ENCODE peak calls at places on chromosomes 12 and 14, in ten cellular contexts. G is adrenal gland, Z is stomach, H is Peyer's patch, U is testis, K is IMR-90, S is A549, P is HCT116, O is suprapubic skin, T is transverse colon. W is an unnamed sample. For H3K4me1, the result is how much of the 10 kb centered on the place peaks cover.

GRCh38 chr12:118537481-118537917 is 161.1 kb downstream of the SUDS3 start:
- DNase-seq in G (no peak), Z (no peak), H (no peak), U (peak), K (no peak), S (no peak), P (no peak), O (no peak), T (peak), W (no peak)

GRCh38 chr14:94826774-94827173 is 56.9 kb upstream of the GSC start:
- DNase-seq in G (no peak), Z (no peak), H (no peak), U (no peak), K (no peak), S (no peak), P (no peak), O (no peak), T (no peak), W (no peak)

GRCh38 chr12:93380480-93381121 is 2.9 kb downstream of the NUDT4 start:
- DNase-seq in G (no peak), Z (no peak), H (no peak), U (no peak), K (peak), S (peak), P (no peak), O (no peak), T (no peak), W (no peak)

GRCh38 chr14:103706551-103707328 is 8.5 kb downstream of the XRCC3 start:
- DNase-seq in G (no peak), Z (no peak), H (no peak), U (no peak), K (no peak), S (no peak), P (no peak), O (no peak), T (no peak), W (no peak)

GRCh38 chr14:76762617-76763361 is 1.5 kb downstream of the VASH1 start:
- DNase-seq in G (no peak), Z (no peak), H (peak), U (peak), K (no peak), S (no peak), P (no peak), O (peak), T (no peak), W (no peak)

GRCh38 chr12:1857821-1858220 is 37.5 kb downstream of the LRTM2 start:
- DNase-seq in G (no peak), Z (no peak), H (no peak), U (no peak), K (no peak), S (no peak), P (no peak), O (no peak), T (no peak), W (no peak)

GRCh38 chr12:119804011-119804641 is 73.0 kb downstream of the CIT start:
- DNase-seq in G (peak), Z (peak), H (no peak), U (peak), K (peak), S (peak), P (peak), O (no peak), T (no peak), W (peak)

GRCh38 chr12:16155938-16156337 is 121.5 kb downstream of the SLC15A5 start:
- DNase-seq in G (no peak), Z (no peak), H (no peak), U (no peak), K (no peak), S (no peak), P (no peak), O (no peak), T (no peak), W (no peak)

GRCh38 chr12:119869720-119870119 is 7.4 kb downstream of the CIT start:
- DNase-seq in G (no peak), Z (no peak), H (no peak), U (no peak), K (peak), S (peak), P (peak), O (no peak), T (no peak), W (no peak)

GRCh38 chr12:111775205-111776193 is 8.8 kb downstream of the ALDH2 start:
- DNase-seq in G (peak), Z (peak), H (peak), U (peak), K (peak), S (peak), P (no peak), O (peak), T (peak), W (peak)

GRCh38 chr14:54487771-54488170 is 1.0 kb downstream of the GMFB start:
- DNase-seq in G (no peak), Z (no peak), H (no peak), U (no peak), K (peak), S (peak), P (no peak), O (no peak), T (no peak), W (no peak)

GRCh38 chr12:99767809-99768208 is 120.3 kb downstream of the GARIN6 start:
- DNase-seq in G (no peak), Z (no peak), H (no peak), U (no peak), K (peak), S (peak), P (peak), O (no peak), T (no peak), W (no peak)

GRCh38 chr14:73717247-73717646 is 3.1 kb upstream of the PNMA1 start:
- DNase-seq in G (no peak), Z (no peak), H (no peak), U (no peak), K (peak), S (no peak), P (no peak), O (no peak), T (no peak), W (no peak)

GRCh38 chr12:43287991-43288390 is 264.0 kb downstream of the ADAMTS20 start:
- DNase-seq in G (no peak), Z (no peak), H (no peak), U (no peak), K (peak), S (no peak), P (no peak), O (no peak), T (no peak), W (no peak)

GRCh38 chr12:80778005-80778541 is 61.4 kb downstream of the MYF5 start:
- DNase-seq in G (peak), Z (peak), H (peak), U (peak), K (peak), S (peak), P (peak), O (no peak), T (peak), W (no peak)

GRCh38 chr14:76509291-76509690 is 133.4 kb downstream of the ESRRB start:
- DNase-seq in G (no peak), Z (no peak), H (no peak), U (no peak), K (no peak), S (peak), P (no peak), O (no peak), T (no peak), W (no peak)

GRCh38 chr14:49621114-49621881 is 699 bp downstream of the MGAT2 start:
- DNase-seq in G (peak), Z (peak), H (peak), U (peak), K (peak), S (peak), P (no peak), O (peak), T (peak), W (peak)

GRCh38 chr12:106133136-106134087 is 5.3 kb downstream of the NUAK1 start:
- DNase-seq in G (no peak), Z (no peak), H (no peak), U (no peak), K (peak), S (peak), P (no peak), O (no peak), T (no peak), W (no peak)

GRCh38 chr14:66503532-66503931 is 4.4 kb upstream of the GPHN start:
- DNase-seq in G (no peak), Z (no peak), H (no peak), U (no peak), K (peak), S (no peak), P (no peak), O (no peak), T (no peak), W (no peak)

GRCh38 chr12:81727387-81727786 is 31.8 kb downstream of the PPFIA2 start:
- DNase-seq in G (no peak), Z (no peak), H (no peak), U (no peak), K (no peak), S (no peak), P (no peak), O (no peak), T (no peak), W (no peak)

GRCh38 chr14:89202413-89202812 is 214.6 kb downstream of the FOXN3 start:
- DNase-seq in G (no peak), Z (no peak), H (no peak), U (no peak), K (no peak), S (no peak), P (no peak), O (no peak), T (no peak), W (no peak)

GRCh38 chr14:64689292-64689691 is 14.9 kb upstream of the PLEKHG3 start:
- DNase-seq in G (no peak), Z (no peak), H (no peak), U (no peak), K (no peak), S (no peak), P (no peak), O (no peak), T (no peak), W (no peak)

GRCh38 chr12:120903382-120903817 is 758 bp downstream of the SPPL3 start:
- DNase-seq in G (peak), Z (peak), H (peak), U (peak), K (peak), S (peak), P (no peak), O (peak), T (peak), W (peak)

GRCh38 chr14:48914921-48915320 is 671.3 kb downstream of the RPS29 start:
- DNase-seq in G (no peak), Z (no peak), H (no peak), U (no peak), K (no peak), S (no peak), P (no peak), O (no peak), T (no peak), W (no peak)

GRCh38 chr14:69242311-69243224 is 17.4 kb upstream of the GALNT16 start:
- DNase-seq in G (peak), Z (peak), H (peak), U (peak), K (peak), S (peak), P (peak), O (no peak), T (peak), W (peak)

GRCh38 chr14:45112886-45113772 is 21.2 kb downstream of the FKBP3 start:
- DNase-seq in G (no peak), Z (no peak), H (no peak), U (no peak), K (peak), S (peak), P (no peak), O (no peak), T (no peak), W (no peak)

GRCh38 chr14:79464468-79464867 is 746.8 kb downstream of the DIO2 start:
- DNase-seq in G (no peak), Z (no peak), H (no peak), U (no peak), K (peak), S (no peak), P (no peak), O (no peak), T (no peak), W (no peak)

GRCh38 chr14:53953002-53953827 is 3.4 kb downstream of the BMP4 start:
- DNase-seq in G (peak), Z (peak), H (peak), U (peak), K (peak), S (peak), P (no peak), O (peak), T (peak), W (peak)

GRCh38 chr12:122051231-122051876 is 27.2 kb upstream of the MLXIP start:
- DNase-seq in G (peak), Z (no peak), H (no peak), U (no peak), K (peak), S (no peak), P (no peak), O (no peak), T (no peak), W (no peak)

GRCh38 chr14:101512396-101512695 is 48.9 kb upstream of the DIO3 start:
- DNase-seq in G (no peak), Z (no peak), H (no peak), U (no peak), K (no peak), S (no peak), P (no peak), O (no peak), T (no peak), W (no peak)

GRCh38 chr12:29216797-29217583 is 67.9 kb downstream of the FAR2 start:
- DNase-seq in G (no peak), Z (no peak), H (no peak), U (no peak), K (no peak), S (no peak), P (no peak), O (no peak), T (no peak), W (no peak)

GRCh38 chr12:131001493-131001892 is 47.8 kb downstream of the ADGRD1 start:
- DNase-seq in G (no peak), Z (no peak), H (no peak), U (no peak), K (no peak), S (peak), P (no peak), O (no peak), T (no peak), W (no peak)

GRCh38 chr12:91276529-91276928 is 93.9 kb upstream of the DCN start:
- DNase-seq in G (no peak), Z (no peak), H (no peak), U (no peak), K (peak), S (no peak), P (no peak), O (no peak), T (no peak), W (no peak)

GRCh38 chr12:62738105-62738504 is 196.8 kb downstream of the PPM1H start:
- DNase-seq in G (no peak), Z (no peak), H (no peak), U (no peak), K (peak), S (no peak), P (no peak), O (no peak), T (no peak), W (no peak)

GRCh38 chr12:31672521-31672920 is 13.0 kb downstream of the ETFBKMT start:
- DNase-seq in G (no peak), Z (no peak), H (no peak), U (no peak), K (no peak), S (no peak), P (no peak), O (no peak), T (no peak), W (no peak)

GRCh38 chr14:23183076-23183475 is 384 bp downstream of the SLC7A8 start:
- DNase-seq in G (no peak), Z (no peak), H (no peak), U (peak), K (no peak), S (no peak), P (no peak), O (no peak), T (no peak), W (no peak)

GRCh38 chr14:23185046-23185445 is 1.6 kb upstream of the SLC7A8 start:
- DNase-seq in G (no peak), Z (no peak), H (no peak), U (no peak), K (peak), S (no peak), P (no peak), O (no peak), T (no peak), W (no peak)

GRCh38 chr14:23182372-23183014 is 967 bp downstream of the SLC7A8 start:
- DNase-seq in G (peak), Z (peak), H (peak), U (peak), K (no peak), S (no peak), P (peak), O (no peak), T (peak), W (peak)

GRCh38 chr14:23181946-23182345 is 1.5 kb downstream of the SLC7A8 start:
- DNase-seq in G (no peak), Z (no peak), H (no peak), U (no peak), K (no peak), S (no peak), P (no peak), O (peak), T (no peak), W (no peak)

GRCh38 chr14:23183479-23183878 is at the start of gene SLC7A8:
- DNase-seq in G (peak), Z (peak), H (peak), U (peak), K (no peak), S (no peak), P (peak), O (peak), T (peak), W (peak)
- TF ChIP-seq POLR2A in G (peak), Z (peak), H (peak), U (peak), K (no peak), S (no peak), P (peak), O (peak), T (peak), W (peak)

DNA sequence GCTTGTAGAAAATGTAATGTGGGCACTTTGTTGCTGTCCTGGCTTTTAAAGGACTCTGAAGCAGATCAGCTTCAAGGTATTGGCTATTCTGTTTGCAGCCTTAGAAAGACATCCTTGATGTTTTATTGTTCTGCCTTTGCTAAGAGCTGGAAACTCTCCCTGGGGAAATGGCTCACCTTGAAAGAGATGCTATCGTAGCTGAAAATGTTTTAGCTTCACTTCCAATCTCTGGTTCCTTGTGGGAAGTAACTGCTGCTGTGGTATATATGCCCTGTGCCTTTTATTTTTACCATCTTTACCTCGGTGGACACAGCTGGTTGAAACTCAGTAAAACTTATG is 124.4 kb upstream of the HIF1A start:
- DNase-seq in G (no peak), Z (no peak), H (no peak), U (no peak), K (no peak), S (no peak), P (no peak), O (no peak), T (no peak), W (no peak)
- H3K4me1 ChIP-seq in G (half or more), Z (under half), H (under half), U (under half), K (half or more), S (half or more), P (under half), O (half or more), T (under half), W (under half)

GRCh38 chr12:51217133-51217967 is 512 bp downstream of the POU6F1 start:
- DNase-seq in G (peak), Z (peak), H (peak), U (peak), K (no peak), S (peak), P (no peak), O (peak), T (peak), W (peak)

GRCh38 chr12:51219345-51219744 is 1.5 kb upstream of the POU6F1 start:
- DNase-seq in G (no peak), Z (no peak), H (no peak), U (no peak), K (no peak), S (no peak), P (no peak), O (no peak), T (no peak), W (no peak)

GRCh38 chr12:51216652-51217051 is 1.2 kb downstream of the POU6F1 start:
- DNase-seq in G (no peak), Z (no peak), H (no peak), U (no peak), K (no peak), S (no peak), P (no peak), O (no peak), T (no peak), W (no peak)

GRCh38 chr12:51218607-51219161 is 822 bp upstream of the POU6F1 start:
- DNase-seq in G (peak), Z (peak), H (no peak), U (no peak), K (no peak), S (peak), P (no peak), O (no peak), T (no peak), W (no peak)

DNA sequence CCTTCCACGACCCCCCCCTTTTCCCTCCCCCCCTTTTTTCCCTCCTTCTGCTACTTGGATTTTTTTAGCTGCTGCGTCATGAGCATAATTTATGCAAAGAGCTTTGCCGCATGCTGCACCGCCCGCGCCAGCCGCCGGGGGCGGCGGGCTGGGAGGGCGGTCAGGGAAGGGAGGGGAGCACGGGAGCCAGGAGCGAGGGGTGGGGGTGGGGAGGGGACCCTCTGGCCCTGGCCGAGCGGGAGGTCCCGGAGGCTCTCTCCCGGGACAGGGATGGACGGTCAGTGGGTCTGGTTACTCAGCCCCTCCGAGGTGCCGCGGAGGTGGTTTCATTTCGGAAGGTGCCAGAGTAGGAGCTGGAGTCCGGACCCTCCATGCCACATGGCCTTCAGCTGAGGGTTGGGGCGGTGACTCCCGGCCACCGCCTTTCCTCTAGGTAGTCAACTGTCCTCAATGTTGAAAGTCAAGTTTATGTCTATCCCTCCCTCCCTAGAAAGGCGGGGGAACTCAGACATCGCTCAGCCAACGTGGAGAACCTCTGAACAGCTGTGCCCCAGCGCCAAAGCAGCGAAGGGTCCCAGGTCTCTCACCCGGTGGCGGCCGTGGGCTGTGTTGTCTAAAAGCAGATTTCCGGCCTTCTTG is at the start of gene POU6F1:
- DNase-seq in G (peak), Z (peak), H (peak), U (peak), K (peak), S (peak), P (peak), O (peak), T (peak), W (peak)
- TF ChIP-seq CTCF in G (peak), Z (peak), H (peak), U (peak), K (peak), S (no peak), P (no peak), O (peak), T (peak), W (peak)

GRCh38 chr12:11805043-11805442 is 155.6 kb downstream of the ETV6 start:
- DNase-seq in G (no peak), Z (no peak), H (no peak), U (no peak), K (no peak), S (no peak), P (no peak), O (no peak), T (no peak), W (no peak)

GRCh38 chr12:11807453-11807852 is 158.0 kb downstream of the ETV6 start:
- DNase-seq in G (no peak), Z (no peak), H (no peak), U (no peak), K (no peak), S (no peak), P (no peak), O (no peak), T (no peak), W (no peak)

GRCh38 chr12:11804130-11804529 is 154.7 kb downstream of the ETV6 start:
- DNase-seq in G (no peak), Z (no peak), H (no peak), U (no peak), K (no peak), S (no peak), P (no peak), O (no peak), T (no peak), W (no peak)

GRCh38 chr12:11801643-11802042 is 152.2 kb downstream of the ETV6 start:
- DNase-seq in G (no peak), Z (no peak), H (no peak), U (no peak), K (no peak), S (no peak), P (no peak), O (no peak), T (no peak), W (no peak)

GRCh38 chr12:11805680-11806079 is 156.2 kb downstream of the ETV6 start:
- DNase-seq in G (no peak), Z (no peak), H (no peak), U (no peak), K (no peak), S (no peak), P (no peak), O (no peak), T (no peak), W (no peak)
- TF ChIP-seq POLR2A in G (no peak), Z (no peak), H (no peak), U (no peak), K (no peak), S (no peak), P (no peak), O (no peak), T (no peak), W (no peak)

W was measured in breast epithelium.